ENCODE peak calls at places on chromosomes 13 and 19, in seven cellular contexts. X is substantia nigra, I is amniotic stem cell, M is keratinocyte, C is T-helper 2 cell, A is GM03348, N is AG09319. Y is an unnamed sample.

GRCh38 chr19:17236831-17237543 is 8.7 kb downstream of the NR2F6 start:
- DNase-seq in X (no peak), I (no peak), M (no peak), C (no peak), A (no peak), N (no peak), Y (no peak)

GRCh38 chr13:46749951-46750350 is 47.0 kb downstream of the ESD start:
- DNase-seq in X (no peak), I (no peak), M (no peak), C (no peak), A (peak), N (no peak), Y (no peak)

GRCh38 chr19:10420444-10421239 is at the start of gene PDE4A:
- DNase-seq in X (no peak), I (no peak), M (no peak), C (peak), A (peak), N (no peak), Y (no peak)

GRCh38 chr13:109655206-109655600 is 131.2 kb downstream of the IRS2 start:
- DNase-seq in X (no peak), I (no peak), M (no peak), C (no peak), A (peak), N (peak), Y (no peak)

GRCh38 chr19:58305932-58306323 is 751 bp downstream of the ERVK3-1 start:
- DNase-seq in X (no peak), I (no peak), M (no peak), C (no peak), A (no peak), N (no peak), Y (no peak)

GRCh38 chr13:114151031-114151430 is 18.6 kb upstream of the RASA3 start:
- DNase-seq in X (no peak), I (no peak), M (no peak), C (no peak), A (no peak), N (no peak), Y (no peak)

GRCh38 chr19:5718032-5718578 is 1.8 kb downstream of the LONP1 start:
- DNase-seq in X (no peak), I (no peak), M (no peak), C (no peak), A (no peak), N (no peak), Y (no peak)

GRCh38 chr13:99154064-99154463 is 46.6 kb upstream of the UBAC2 start:
- DNase-seq in X (no peak), I (no peak), M (no peak), C (no peak), A (no peak), N (no peak), Y (no peak)

GRCh38 chr19:23071087-23071511 is 45.7 kb upstream of the ZNF730 start:
- DNase-seq in X (no peak), I (no peak), M (no peak), C (no peak), A (peak), N (no peak), Y (no peak)

GRCh38 chr13:106680796-106681482 is 113.0 kb upstream of the ARGLU1 start:
- DNase-seq in X (no peak), I (no peak), M (no peak), C (no peak), A (no peak), N (no peak), Y (no peak)

GRCh38 chr19:799076-799881 is 2.0 kb downstream of the PTBP1 start:
- DNase-seq in X (no peak), I (no peak), M (no peak), C (no peak), A (no peak), N (no peak), Y (no peak)

GRCh38 chr19:35845215-35846037 is 6.9 kb downstream of the NPHS1 start:
- DNase-seq in X (no peak), I (no peak), M (no peak), C (no peak), A (peak), N (no peak), Y (no peak)

GRCh38 chr13:24301434-24301833 is 7.9 kb upstream of the C1QTNF9 start:
- DNase-seq in X (no peak), I (no peak), M (no peak), C (no peak), A (no peak), N (no peak), Y (no peak)

GRCh38 chr19:29573486-29573885 is 32.6 kb upstream of the POP4 start:
- DNase-seq in X (no peak), I (no peak), M (no peak), C (no peak), A (no peak), N (no peak), Y (no peak)

GRCh38 chr19:42207767-42208259 is 9.7 kb downstream of the DEDD2 start:
- DNase-seq in X (no peak), I (peak), M (peak), C (peak), A (peak), N (no peak), Y (peak)

GRCh38 chr19:1862424-1863307 is 713 bp downstream of the KLF16 start:
- DNase-seq in X (no peak), I (no peak), M (no peak), C (peak), A (peak), N (no peak), Y (no peak)

GRCh38 chr13:40283666-40284065 is 382.8 kb downstream of the FOXO1 start:
- DNase-seq in X (no peak), I (no peak), M (peak), C (no peak), A (no peak), N (no peak), Y (peak)

GRCh38 chr19:29666634-29667389 is 1.6 kb downstream of the PLEKHF1 start:
- DNase-seq in X (peak), I (peak), M (no peak), C (no peak), A (peak), N (no peak), Y (no peak)

GRCh38 chr19:21947775-21948174 is 63.0 kb downstream of the ZNF208 start:
- DNase-seq in X (no peak), I (no peak), M (no peak), C (no peak), A (no peak), N (no peak), Y (no peak)

GRCh38 chr19:10074153-10074552 is 12.0 kb upstream of the SHFL start:
- DNase-seq in X (no peak), I (no peak), M (no peak), C (peak), A (no peak), N (no peak), Y (no peak)

GRCh38 chr13:27599845-27600553 is 20.3 kb downstream of the LNX2 start:
- DNase-seq in X (no peak), I (peak), M (no peak), C (no peak), A (peak), N (no peak), Y (no peak)

GRCh38 chr19:16051254-16052025 is 24.9 kb upstream of the TPM4 start:
- DNase-seq in X (no peak), I (no peak), M (no peak), C (peak), A (no peak), N (no peak), Y (no peak)

GRCh38 chr19:50817941-50818858 is 5.4 kb downstream of the KLK1 start:
- DNase-seq in X (no peak), I (no peak), M (no peak), C (no peak), A (peak), N (no peak), Y (no peak)

GRCh38 chr19:32830231-32831014 is 39.1 kb downstream of the SLC7A9 start:
- DNase-seq in X (no peak), I (no peak), M (no peak), C (no peak), A (peak), N (no peak), Y (no peak)

GRCh38 chr13:109668433-109669233 is 117.8 kb downstream of the IRS2 start:
- DNase-seq in X (no peak), I (no peak), M (no peak), C (no peak), A (no peak), N (no peak), Y (no peak)

GRCh38 chr13:102838982-102839381 is 6.8 kb upstream of the ERCC5 start:
- DNase-seq in X (no peak), I (no peak), M (no peak), C (no peak), A (no peak), N (no peak), Y (no peak)

GRCh38 chr13:36858285-36858684 is 39.3 kb downstream of the RFXAP start:
- DNase-seq in X (no peak), I (peak), M (no peak), C (no peak), A (peak), N (peak), Y (no peak)

GRCh38 chr13:102852556-102852955 is 6.7 kb downstream of the ERCC5 start:
- DNase-seq in X (no peak), I (no peak), M (no peak), C (no peak), A (no peak), N (no peak), Y (no peak)

GRCh38 chr19:2336528-2337328 is 8.2 kb downstream of the SPPL2B start:
- DNase-seq in X (no peak), I (no peak), M (no peak), C (no peak), A (no peak), N (no peak), Y (no peak)

Y was measured in epithelial cell of prostate.